ENCODE peak calls at places on chromosomes 12 and 14, in six cellular contexts. K, S, P, G, D and F are unnamed samples.

GRCh38 chr12:132146098-132146497 is 1.8 kb downstream of the NOC4L start:
- DNase-seq in K (peak), S (no peak), P (no peak), G (no peak), D (no peak), F (no peak)

GRCh38 chr12:123398918-123399617 is 15.1 kb downstream of the KMT5A start:
- DNase-seq in K (peak), S (no peak), P (no peak), G (no peak), D (no peak), F (no peak)

GRCh38 chr12:122749569-122750332 is 2.9 kb upstream of the DENR start:
- DNase-seq in K (peak), S (no peak), P (peak), G (no peak), D (no peak), F (peak)

GRCh38 chr12:107320031-107320928 is 226.9 kb upstream of the CRY1 start:
- DNase-seq in K (no peak), S (peak), P (peak), G (no peak), D (peak), F (no peak)

GRCh38 chr14:65495196-65495595 is 82.7 kb downstream of the FUT8 start:
- DNase-seq in K (no peak), S (no peak), P (no peak), G (no peak), D (no peak), F (peak)

GRCh38 chr12:40312982-40313576 is 88.3 kb downstream of the LRRK2 start:
- DNase-seq in K (no peak), S (no peak), P (peak), G (no peak), D (no peak), F (peak)

GRCh38 chr12:41907036-41907435 is 237.6 kb downstream of the GXYLT1 start:
- DNase-seq in K (no peak), S (no peak), P (no peak), G (no peak), D (no peak), F (no peak)

GRCh38 chr14:67532998-67533753 is at the start of gene PLEKHH1:
- DNase-seq in K (peak), S (peak), P (peak), G (peak), D (peak), F (peak)

GRCh38 chr12:48677782-48678181 is 4.3 kb downstream of the KANSL2 start:
- DNase-seq in K (no peak), S (no peak), P (no peak), G (no peak), D (no peak), F (peak)

DNA sequence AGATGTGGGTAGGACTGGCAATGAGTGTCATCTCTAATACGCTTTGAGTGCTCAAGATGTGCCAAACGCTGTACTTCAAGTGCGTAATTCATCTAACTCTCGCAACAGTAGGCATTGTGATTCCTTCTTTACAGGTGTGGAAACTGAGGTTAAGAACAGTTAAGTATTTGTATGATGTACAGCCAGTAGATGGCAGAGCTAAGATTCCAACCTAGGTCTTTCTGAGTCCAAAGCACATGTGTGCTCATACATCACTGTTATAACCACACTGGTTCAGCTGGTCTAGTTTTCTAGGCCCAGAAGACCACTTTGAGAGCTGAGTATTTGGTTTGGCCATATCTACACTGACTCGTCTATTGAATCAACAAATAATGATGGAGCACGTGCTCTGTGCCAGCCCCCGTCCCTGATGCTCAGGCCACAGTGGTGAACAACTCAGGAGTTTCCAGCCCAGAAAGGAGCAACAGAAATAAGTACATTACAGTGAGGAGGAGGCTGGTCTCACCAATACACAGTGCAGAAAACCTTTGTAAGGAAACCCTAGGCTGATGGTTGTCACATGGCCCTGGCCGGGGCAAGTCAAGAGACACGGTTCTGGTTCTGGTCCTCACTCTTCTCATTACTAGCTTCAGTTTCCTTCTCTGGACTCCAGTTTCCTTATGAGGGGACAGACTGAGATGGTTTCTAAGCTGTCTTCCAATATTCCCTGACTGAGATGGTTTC is 69.3 kb upstream of the SCN8A start:
- DNase-seq in K (no peak), S (no peak), P (no peak), G (no peak), D (no peak), F (peak)
- TF ChIP-seq CTCF in K (peak), S (no peak), P (peak), G (no peak), D (no peak), F (peak)

DNA sequence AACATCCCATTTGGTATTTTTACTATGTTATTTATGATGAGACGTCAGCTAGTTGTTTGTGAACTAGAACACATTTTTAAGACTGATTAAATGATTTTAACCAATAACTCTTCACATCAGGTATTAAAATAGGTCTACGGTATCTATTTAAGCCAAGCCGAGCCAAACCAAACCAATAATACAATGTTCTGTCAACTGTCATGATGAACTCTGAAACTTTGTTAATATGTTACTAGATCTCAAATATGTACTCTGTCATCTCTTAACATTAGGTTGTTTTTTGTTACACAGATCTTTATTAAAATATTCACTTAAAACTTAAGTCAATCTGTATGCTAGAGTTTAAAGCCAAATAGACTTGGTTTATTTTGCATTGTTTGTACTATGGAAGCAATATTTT is 1.0 kb downstream of the ART4 start:
- DNase-seq in K (no peak), S (no peak), P (no peak), G (no peak), D (no peak), F (no peak)
- H3K4me3 ChIP-seq in K (peak), S (no peak), P (no peak), G (no peak), D (no peak), F (no peak)

DNA sequence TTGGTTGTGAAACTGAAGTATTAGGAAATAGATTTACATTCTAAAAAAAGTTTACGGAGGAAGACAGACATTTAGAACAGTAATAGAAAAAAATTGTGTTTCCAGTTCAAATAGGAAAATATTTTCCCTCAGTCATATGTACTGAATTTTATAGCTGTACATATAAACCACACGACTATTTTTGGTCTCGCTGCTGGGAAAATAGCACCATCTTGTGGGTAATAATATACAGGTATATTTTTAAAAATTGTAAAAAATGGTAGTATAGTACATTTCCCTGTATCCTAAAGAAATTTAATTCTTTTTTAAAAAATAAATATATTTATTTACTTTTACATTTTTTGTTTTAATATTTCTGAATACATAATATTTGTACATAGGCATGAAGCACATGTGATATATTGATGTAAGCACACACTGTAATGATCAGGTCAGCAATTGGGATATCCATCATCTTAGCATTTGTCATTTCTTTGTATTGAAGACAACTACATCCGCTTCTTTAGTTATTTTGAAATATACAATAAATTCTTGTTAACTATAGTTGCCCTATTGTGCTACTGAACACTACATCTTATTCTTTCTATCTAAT is 168.6 kb downstream of the ALX1 start:
- DNase-seq in K (no peak), S (no peak), P (peak), G (no peak), D (no peak), F (peak)
- TF ChIP-seq CTCF in K (peak), S (no peak), P (peak), G (peak), D (no peak), F (peak)

GRCh38 chr12:7061138-7061537 is 620 bp downstream of the C1S start:
- DNase-seq in K (no peak), S (no peak), P (no peak), G (no peak), D (no peak), F (peak)
- H3K4me3 ChIP-seq in K (peak), S (no peak), P (peak), G (peak), D (no peak), F (peak)

GRCh38 chr14:71304588-71305133 is 397.4 kb downstream of the PCNX1 start:
- DNase-seq in K (no peak), S (no peak), P (no peak), G (no peak), D (no peak), F (no peak)

GRCh38 chr14:71308671-71309070 is 401.4 kb downstream of the PCNX1 start:
- DNase-seq in K (no peak), S (no peak), P (no peak), G (no peak), D (no peak), F (no peak)

GRCh38 chr14:71314717-71315116 is 407.5 kb downstream of the PCNX1 start:
- DNase-seq in K (no peak), S (no peak), P (no peak), G (no peak), D (no peak), F (no peak)

GRCh38 chr14:71311061-71311460 is 403.8 kb downstream of the PCNX1 start:
- DNase-seq in K (no peak), S (no peak), P (no peak), G (no peak), D (no peak), F (peak)

DNA sequence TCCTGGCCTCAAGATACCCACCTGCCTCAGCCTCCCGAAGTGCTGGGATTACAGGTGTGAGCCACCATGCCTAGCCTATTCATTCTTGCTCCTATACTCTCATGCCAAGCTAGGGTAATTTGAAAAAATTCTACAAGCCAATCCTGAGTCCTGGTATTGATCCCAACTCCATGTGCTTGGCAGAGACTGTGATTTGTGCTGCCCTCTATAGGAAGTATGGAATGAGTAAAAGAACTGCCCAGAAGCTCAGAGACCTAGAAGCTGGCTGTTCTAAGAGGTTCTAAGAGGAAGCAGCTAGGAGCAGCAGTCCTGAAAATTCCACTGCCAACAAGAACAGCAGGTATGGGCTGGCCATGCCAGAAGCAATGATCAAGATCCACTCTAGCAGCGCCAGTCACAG is 402.5 kb downstream of the PCNX1 start:
- DNase-seq in K (no peak), S (no peak), P (no peak), G (no peak), D (no peak), F (peak)
- TF ChIP-seq CTCF in K (peak), S (peak), P (no peak), G (no peak), D (no peak), F (peak)